ENCODE peak calls at places on chromosomes 16 and 17, in nine cellular contexts. J, G, T, D, Z, I, W, F and S are unnamed samples.

GRCh38 chr16:65122974-65123845 is 1.3 kb upstream of the CDH11 start:
- DNase-seq in J (peak), G (no peak), T (peak), D (peak), Z (no peak), I (peak), W (no peak), F (no peak), S (no peak)

GRCh38 chr17:33233855-33234228 is 59.3 kb downstream of the ASIC2 start:
- DNase-seq in J (no peak), G (no peak), T (no peak), D (no peak), Z (no peak), I (peak), W (no peak), F (no peak), S (no peak)

GRCh38 chr17:65359016-65359415 is 202.4 kb downstream of the AXIN2 start:
- DNase-seq in J (no peak), G (no peak), T (peak), D (no peak), Z (no peak), I (no peak), W (no peak), F (no peak), S (no peak)

GRCh38 chr17:68356520-68356919 is 65.2 kb downstream of the ARSG start:
- DNase-seq in J (no peak), G (no peak), T (no peak), D (no peak), Z (no peak), I (no peak), W (peak), F (peak), S (no peak)

GRCh38 chr16:88282221-88283041 is 100.3 kb upstream of the ZNF469 start:
- DNase-seq in J (no peak), G (no peak), T (peak), D (no peak), Z (no peak), I (peak), W (no peak), F (no peak), S (no peak)

GRCh38 chr16:9681556-9681955 is 500.7 kb downstream of the GRIN2A start:
- DNase-seq in J (no peak), G (no peak), T (no peak), D (no peak), Z (no peak), I (no peak), W (no peak), F (no peak), S (no peak)

GRCh38 chr16:11191665-11192064 is 64.3 kb downstream of the SOCS1 start:
- DNase-seq in J (no peak), G (no peak), T (no peak), D (no peak), Z (no peak), I (no peak), W (no peak), F (no peak), S (no peak)

GRCh38 chr16:79100456-79100855 is 500.1 kb downstream of the MAF start:
- DNase-seq in J (no peak), G (no peak), T (no peak), D (no peak), Z (no peak), I (no peak), W (no peak), F (no peak), S (no peak)

GRCh38 chr17:29495011-29495410 is 71.8 kb downstream of the ABHD15 start:
- DNase-seq in J (no peak), G (no peak), T (peak), D (no peak), Z (no peak), I (no peak), W (no peak), F (no peak), S (no peak)

GRCh38 chr16:48284772-48285409 is 37.6 kb upstream of the ABCC11 start:
- DNase-seq in J (no peak), G (no peak), T (no peak), D (no peak), Z (no peak), I (no peak), W (no peak), F (no peak), S (no peak)

GRCh38 chr16:9197957-9198661 is 106.7 kb downstream of the HAPSTR1 start:
- DNase-seq in J (no peak), G (no peak), T (no peak), D (no peak), Z (no peak), I (no peak), W (no peak), F (no peak), S (no peak)